ENCODE peak calls at places on chromosome 19, in eight cellular contexts. L is tibial nerve; Y is esophagus squamous epithelium; J is AG04450; U is heart right ventricle; Q is ovary; R is brain microvascular endothelial cell; T is CD4-positive, alpha-beta T cell. F is an unnamed sample.

GRCh38 chr19:44304659-44305193 is at the start of gene ZNF235:
- DNase-seq in L (peak), Y (peak), J (peak), U (peak), Q (peak), R (peak), T (peak), F (peak)

GRCh38 chr19:31992750-31993149 is 352.7 kb upstream of the ZNF507 start:
- DNase-seq in L (no peak), Y (no peak), J (no peak), U (no peak), Q (no peak), R (no peak), T (no peak), F (no peak)

GRCh38 chr19:3986260-3987041 is 1.2 kb upstream of the EEF2 start:
- DNase-seq in L (peak), Y (no peak), J (no peak), U (no peak), Q (peak), R (peak), T (peak), F (peak)

GRCh38 chr19:42467437-42467760 is 24.7 kb upstream of the CXCL17 start:
- DNase-seq in L (no peak), Y (no peak), J (no peak), U (no peak), Q (no peak), R (no peak), T (no peak), F (no peak)

GRCh38 chr19:13975870-13976269 is 23.6 kb downstream of the DCAF15 start:
- DNase-seq in L (no peak), Y (no peak), J (no peak), U (no peak), Q (no peak), R (no peak), T (no peak), F (no peak)

GRCh38 chr19:43672061-43672679 is 2.2 kb upstream of the PLAUR start:
- DNase-seq in L (no peak), Y (no peak), J (no peak), U (no peak), Q (no peak), R (no peak), T (no peak), F (no peak)

GRCh38 chr19:5665781-5666513 is 14.4 kb downstream of the MICOS13 start:
- DNase-seq in L (no peak), Y (no peak), J (peak), U (no peak), Q (no peak), R (peak), T (no peak), F (no peak)

GRCh38 chr19:3612901-3613741 is 6.4 kb upstream of the TBXA2R start:
- DNase-seq in L (no peak), Y (no peak), J (no peak), U (peak), Q (peak), R (no peak), T (no peak), F (no peak)

GRCh38 chr19:43476606-43477005 is 11.2 kb upstream of the LYPD3 start:
- DNase-seq in L (no peak), Y (no peak), J (peak), U (no peak), Q (no peak), R (no peak), T (no peak), F (no peak)

GRCh38 chr19:15091918-15092753 is 10.1 kb downstream of the OR1I1 start:
- DNase-seq in L (peak), Y (no peak), J (peak), U (peak), Q (no peak), R (peak), T (peak), F (no peak)

GRCh38 chr19:11410682-11411081 is 8.4 kb downstream of the RGL3 start:
- DNase-seq in L (no peak), Y (no peak), J (no peak), U (no peak), Q (no peak), R (no peak), T (no peak), F (no peak)

GRCh38 chr19:8611391-8611883 is 922 bp upstream of the ADAMTS10 start:
- DNase-seq in L (no peak), Y (no peak), J (no peak), U (peak), Q (peak), R (no peak), T (no peak), F (no peak)

GRCh38 chr19:10167459-10167858 is 27.3 kb downstream of the DNMT1 start:
- DNase-seq in L (no peak), Y (no peak), J (no peak), U (no peak), Q (no peak), R (no peak), T (no peak), F (no peak)

GRCh38 chr19:7333198-7334118 is 15.3 kb upstream of the ARHGEF18 start:
- DNase-seq in L (no peak), Y (no peak), J (no peak), U (no peak), Q (peak), R (no peak), T (no peak), F (no peak)

GRCh38 chr19:14174883-14175282 is 31.1 kb downstream of the ADGRL1 start:
- DNase-seq in L (no peak), Y (no peak), J (no peak), U (no peak), Q (no peak), R (no peak), T (no peak), F (no peak)

GRCh38 chr19:55216461-55217198 is 7.3 kb upstream of the PTPRH start:
- DNase-seq in L (peak), Y (no peak), J (peak), U (peak), Q (peak), R (peak), T (peak), F (peak)

GRCh38 chr19:7159105-7159933 is 89.8 kb downstream of the ZNF557 start:
- DNase-seq in L (no peak), Y (no peak), J (peak), U (peak), Q (no peak), R (peak), T (no peak), F (no peak)

GRCh38 chr19:17052439-17052838 is 22.8 kb downstream of the HAUS8 start:
- DNase-seq in L (peak), Y (no peak), J (no peak), U (no peak), Q (peak), R (peak), T (no peak), F (peak)

GRCh38 chr19:11597202-11598102 is at the start of gene ZNF627:
- DNase-seq in L (peak), Y (peak), J (peak), U (peak), Q (peak), R (peak), T (peak), F (peak)

GRCh38 chr19:31337007-31337914 is 12.0 kb downstream of the TSHZ3 start:
- DNase-seq in L (no peak), Y (no peak), J (no peak), U (no peak), Q (no peak), R (no peak), T (no peak), F (no peak)

GRCh38 chr19:6494438-6495036 is 7.6 kb downstream of the TUBB4A start:
- DNase-seq in L (no peak), Y (no peak), J (no peak), U (no peak), Q (no peak), R (no peak), T (no peak), F (no peak)

GRCh38 chr19:33299061-33299665 is 3.2 kb downstream of the CEBPA start:
- DNase-seq in L (no peak), Y (no peak), J (no peak), U (no peak), Q (no peak), R (no peak), T (no peak), F (no peak)

GRCh38 chr19:13396256-13397080 is 109.8 kb downstream of the CACNA1A start:
- DNase-seq in L (peak), Y (no peak), J (peak), U (peak), Q (no peak), R (peak), T (no peak), F (peak)

GRCh38 chr19:55459950-55460657 is 1.3 kb downstream of the ISOC2 start:
- DNase-seq in L (no peak), Y (no peak), J (no peak), U (no peak), Q (peak), R (no peak), T (no peak), F (no peak)

GRCh38 chr19:1997353-1998233 is 17.9 kb downstream of the BTBD2 start:
- DNase-seq in L (no peak), Y (no peak), J (no peak), U (no peak), Q (no peak), R (no peak), T (no peak), F (no peak)

GRCh38 chr19:50896591-50897190 is 14.5 kb downstream of the KLK4 start:
- DNase-seq in L (no peak), Y (no peak), J (no peak), U (no peak), Q (no peak), R (peak), T (no peak), F (no peak)

GRCh38 chr19:2960120-2960519 is 15.3 kb upstream of the ZNF77 start:
- DNase-seq in L (no peak), Y (no peak), J (no peak), U (no peak), Q (no peak), R (no peak), T (no peak), F (no peak)

GRCh38 chr19:5623397-5624153 is 692 bp downstream of the SAFB start:
- DNase-seq in L (no peak), Y (no peak), J (no peak), U (peak), Q (peak), R (no peak), T (peak), F (no peak)

GRCh38 chr19:33402421-33403220 is 29.1 kb downstream of the CEBPG start:
- DNase-seq in L (no peak), Y (no peak), J (no peak), U (no peak), Q (no peak), R (no peak), T (no peak), F (no peak)

GRCh38 chr19:34347561-34348165 is 17.3 kb upstream of the GPI start:
- DNase-seq in L (no peak), Y (no peak), J (no peak), U (no peak), Q (no peak), R (no peak), T (no peak), F (no peak)

GRCh38 chr19:37980419-37980975 is 73.5 kb downstream of the SIPA1L3 start:
- DNase-seq in L (no peak), Y (no peak), J (no peak), U (no peak), Q (no peak), R (no peak), T (no peak), F (no peak)
- H3K27ac ChIP-seq in L (no peak), Y (peak), J (peak), U (no peak), Q (no peak), R (no peak), T (no peak), F (peak)

DNA sequence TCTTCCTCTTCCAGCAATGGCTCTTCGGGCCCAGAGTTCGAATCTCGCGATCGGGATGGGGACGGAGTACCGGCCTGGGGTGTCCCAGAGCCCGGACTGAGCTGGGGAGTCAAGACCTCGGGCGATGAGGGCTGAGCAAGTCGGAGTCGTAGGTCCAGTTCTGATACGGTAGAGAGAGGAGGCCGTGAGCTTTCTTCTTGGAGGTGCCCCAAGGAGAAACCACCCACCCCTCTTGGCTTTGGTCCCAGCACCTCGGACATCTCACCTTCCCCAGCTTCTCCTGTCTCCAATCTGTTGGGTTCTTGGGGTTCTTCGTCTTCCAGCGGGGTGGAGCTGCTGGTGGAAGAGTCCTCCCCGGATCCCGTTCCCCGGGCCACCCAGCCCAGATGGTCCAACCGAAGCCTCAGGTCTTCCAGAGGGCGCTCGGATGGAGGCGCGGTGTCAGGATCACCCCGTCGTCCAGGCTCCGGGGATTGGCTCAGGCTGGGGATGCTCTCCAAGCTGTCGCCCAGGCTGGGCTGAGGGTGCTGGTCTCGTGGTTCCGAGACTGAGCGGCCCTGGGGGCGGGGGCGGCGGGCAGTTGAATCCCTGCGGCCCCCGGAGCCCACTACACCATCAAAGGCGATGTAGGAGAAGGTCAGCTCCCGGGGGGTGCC is 2.5 kb downstream of the RTN2 start:
- DNase-seq in L (no peak), Y (no peak), J (no peak), U (no peak), Q (no peak), R (no peak), T (no peak), F (no peak)
- H3K27ac ChIP-seq in L (no peak), Y (no peak), J (no peak), U (no peak), Q (no peak), R (no peak), T (no peak), F (no peak)

DNA sequence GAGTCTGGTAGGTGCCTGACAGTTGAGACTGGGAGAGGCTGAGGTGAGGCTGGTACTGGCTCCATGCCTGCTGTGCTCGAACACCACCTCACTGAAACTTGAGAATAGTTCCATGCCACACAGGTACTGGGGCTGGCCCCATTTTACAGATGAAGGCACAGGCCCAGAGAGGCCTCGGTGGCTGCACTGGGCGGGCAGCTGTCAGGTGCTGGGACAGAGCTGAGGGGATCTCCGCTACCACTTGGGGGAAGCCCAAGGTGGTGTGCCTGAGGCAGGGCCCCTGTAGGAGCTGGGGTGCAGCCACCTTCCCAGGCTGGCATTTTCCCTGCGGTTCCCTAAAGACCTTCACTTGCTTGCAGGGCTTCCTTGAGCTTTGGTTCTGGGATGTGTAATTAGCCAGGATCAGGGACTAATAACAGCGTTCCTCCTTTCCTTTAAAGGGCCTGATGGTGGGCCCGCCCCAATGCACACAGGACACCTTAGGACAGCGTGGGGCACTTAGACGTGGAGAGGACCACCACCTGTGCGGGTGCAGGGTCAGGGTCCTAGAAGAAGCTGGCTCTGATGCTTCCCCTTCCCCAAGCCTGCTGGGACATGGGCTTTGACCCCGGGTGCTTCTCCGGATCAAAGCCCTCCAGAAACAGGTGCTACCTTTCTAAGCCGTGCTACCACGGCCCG is 23.6 kb downstream of the CAPN12 start:
- DNase-seq in L (no peak), Y (no peak), J (no peak), U (no peak), Q (no peak), R (no peak), T (no peak), F (no peak)
- H3K27ac ChIP-seq in L (peak), Y (peak), J (no peak), U (peak), Q (no peak), R (no peak), T (no peak), F (peak)

DNA sequence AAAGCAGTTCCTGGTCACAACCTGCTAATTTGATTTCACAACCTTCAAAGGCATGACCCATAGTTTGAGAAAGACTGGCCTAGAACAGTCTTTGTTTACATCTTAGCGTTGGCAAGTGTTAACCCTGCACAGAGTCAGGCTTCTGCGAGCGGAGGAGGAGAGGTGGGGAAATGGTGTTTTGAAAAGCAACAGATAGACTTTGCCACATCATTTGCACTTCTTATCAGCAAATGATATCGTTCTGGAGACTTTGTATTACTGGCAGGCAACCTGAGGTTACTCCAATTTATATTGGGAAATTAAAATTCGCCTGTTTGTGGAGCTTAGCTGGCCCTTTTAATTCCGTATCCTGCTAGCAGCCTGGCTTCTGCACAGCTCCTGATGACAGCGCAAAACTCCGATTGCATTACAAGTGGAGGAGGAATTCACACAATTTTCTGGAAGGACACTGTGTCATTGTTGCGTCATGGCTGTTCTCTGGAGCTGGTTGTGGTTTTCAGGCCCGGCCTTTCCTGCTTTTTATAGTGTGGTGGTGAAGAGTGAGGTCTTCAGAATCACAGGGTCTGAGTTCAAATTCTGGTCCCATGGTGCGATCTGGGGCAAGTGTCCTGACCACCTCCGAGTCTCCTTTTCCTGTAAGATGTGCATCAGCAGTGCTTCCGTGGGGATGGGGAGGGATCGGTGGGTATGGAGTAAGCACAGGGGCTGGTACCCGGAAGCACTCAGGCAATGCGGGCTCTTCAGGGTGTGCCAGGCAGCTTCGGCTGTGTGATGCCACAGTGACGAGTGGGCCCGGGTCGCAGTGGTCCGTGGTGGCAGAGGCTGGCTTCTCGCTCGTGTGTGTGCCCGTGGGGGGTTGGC is 49.1 kb upstream of the EHD2 start:
- DNase-seq in L (peak), Y (peak), J (peak), U (no peak), Q (peak), R (peak), T (no peak), F (peak)
- H3K27ac ChIP-seq in L (peak), Y (peak), J (peak), U (peak), Q (peak), R (peak), T (no peak), F (peak)

DNA sequence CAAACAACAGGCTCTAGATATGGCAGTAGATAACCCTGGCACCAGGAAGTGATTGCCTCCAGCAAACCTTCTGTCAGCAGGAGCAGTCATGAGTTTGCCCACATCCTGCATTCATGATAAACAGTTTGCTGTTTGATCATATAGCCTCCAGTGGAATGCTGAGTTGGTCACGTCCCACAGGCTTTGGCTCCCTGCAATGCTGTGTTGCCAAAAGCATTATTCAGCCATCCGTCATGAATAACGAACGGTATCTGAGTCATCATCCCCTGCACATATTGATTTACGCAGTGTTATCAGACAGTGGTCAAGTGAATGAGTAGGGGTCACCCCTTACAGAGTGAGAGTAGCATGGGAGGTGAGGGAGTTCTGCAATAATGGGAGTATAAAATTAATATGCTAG is 21.9 kb upstream of the ZNF432 start:
- DNase-seq in L (no peak), Y (no peak), J (no peak), U (no peak), Q (no peak), R (peak), T (no peak), F (no peak)
- H3K27ac ChIP-seq in L (no peak), Y (no peak), J (no peak), U (no peak), Q (no peak), R (peak), T (no peak), F (no peak)

GRCh38 chr19:40646564-40647254 is 43.7 kb downstream of the NUMBL start:
- DNase-seq in L (no peak), Y (no peak), J (no peak), U (no peak), Q (no peak), R (no peak), T (no peak), F (no peak)

GRCh38 chr19:40650749-40651305 is 39.6 kb downstream of the NUMBL start:
- DNase-seq in L (peak), Y (no peak), J (peak), U (no peak), Q (no peak), R (no peak), T (no peak), F (no peak)
- H3K27ac ChIP-seq in L (peak), Y (peak), J (peak), U (no peak), Q (no peak), R (no peak), T (no peak), F (no peak)

GRCh38 chr19:931860-932646 is 6.2 kb downstream of the ARID3A start:
- DNase-seq in L (no peak), Y (no peak), J (no peak), U (no peak), Q (no peak), R (no peak), T (no peak), F (no peak)
- H3K27ac ChIP-seq in L (peak), Y (peak), J (peak), U (no peak), Q (no peak), R (no peak), T (no peak), F (peak)